ENCODE peak calls at places on chromosomes 5 and 9, in seven cellular contexts. U, Z, X, G, F, W and T are unnamed samples.

GRCh38 chr5:169331292-169331852 is 30.4 kb upstream of the SLIT3 start:
- DNase-seq in U (no peak), Z (no peak), X (no peak), G (no peak), F (no peak), W (no peak), T (no peak)

GRCh38 chr9:35863583-35863982 is 6.6 kb downstream of the OR13J1 start:
- DNase-seq in U (peak; percentile 4), Z (no peak), X (no peak), G (no peak), F (no peak), W (no peak), T (no peak)

GRCh38 chr9:83966209-83966582 is 13.8 kb downstream of the HNRNPK start:
- DNase-seq in U (no peak), Z (no peak), X (no peak), G (no peak), F (no peak), W (no peak), T (no peak)

GRCh38 chr5:172833691-172834569 is at the start of gene ERGIC1:
- DNase-seq in U (peak; percentile 94), Z (peak; percentile 81), X (peak; percentile 64), G (peak; percentile 84), F (peak; percentile 85), W (peak; percentile 76), T (peak; percentile 74)

GRCh38 chr9:87547665-87548064 is 50.0 kb downstream of the DAPK1 start:
- DNase-seq in U (no peak), Z (peak; percentile 64), X (no peak), G (no peak), F (no peak), W (peak; percentile 58), T (no peak)

GRCh38 chr5:68544656-68545565 is 329.4 kb downstream of the PIK3R1 start:
- DNase-seq in U (no peak), Z (peak; percentile 27), X (no peak), G (no peak), F (no peak), W (no peak), T (no peak)

GRCh38 chr9:98887918-98888510 is 55.7 kb upstream of the COL15A1 start:
- DNase-seq in U (no peak), Z (peak; percentile 30), X (no peak), G (no peak), F (no peak), W (peak; percentile 35), T (no peak)

GRCh38 chr5:62587737-62588136 is 9.1 kb downstream of the LRRC70 start:
- DNase-seq in U (no peak), Z (no peak), X (no peak), G (no peak), F (no peak), W (no peak), T (no peak)

GRCh38 chr5:91938441-91938840 is 555.3 kb upstream of the ARRDC3 start:
- DNase-seq in U (no peak), Z (peak; percentile 43), X (no peak), G (no peak), F (no peak), W (no peak), T (no peak)

GRCh38 chr9:73892371-73892770 is 604.8 kb upstream of the RORB start:
- DNase-seq in U (no peak), Z (no peak), X (no peak), G (no peak), F (no peak), W (no peak), T (no peak)

GRCh38 chr5:158820891-158821290 is 278.8 kb downstream of the EBF1 start:
- DNase-seq in U (no peak), Z (no peak), X (no peak), G (no peak), F (no peak), W (no peak), T (no peak)

GRCh38 chr9:92426501-92426900 is 2.2 kb upstream of the OMD start:
- DNase-seq in U (no peak), Z (peak; percentile 9), X (no peak), G (no peak), F (no peak), W (no peak), T (no peak)

GRCh38 chr9:29799227-29799626 is 2225.9 kb upstream of the C9orf72 start:
- DNase-seq in U (no peak), Z (no peak), X (no peak), G (no peak), F (no peak), W (peak; percentile 95), T (no peak)

GRCh38 chr9:36503172-36504153 is 69.2 kb upstream of the MELK start:
- DNase-seq in U (no peak), Z (no peak), X (no peak), G (no peak), F (no peak), W (no peak), T (no peak)

GRCh38 chr5:160833806-160834205 is 18.2 kb downstream of the ATP10B start:
- DNase-seq in U (no peak), Z (no peak), X (no peak), G (no peak), F (no peak), W (peak; percentile 59), T (no peak)

GRCh38 chr5:150960791-150961396 is 56.1 kb upstream of the ZNF300 start:
- DNase-seq in U (no peak), Z (peak; percentile 2), X (no peak), G (no peak), F (no peak), W (no peak), T (no peak)

DNA sequence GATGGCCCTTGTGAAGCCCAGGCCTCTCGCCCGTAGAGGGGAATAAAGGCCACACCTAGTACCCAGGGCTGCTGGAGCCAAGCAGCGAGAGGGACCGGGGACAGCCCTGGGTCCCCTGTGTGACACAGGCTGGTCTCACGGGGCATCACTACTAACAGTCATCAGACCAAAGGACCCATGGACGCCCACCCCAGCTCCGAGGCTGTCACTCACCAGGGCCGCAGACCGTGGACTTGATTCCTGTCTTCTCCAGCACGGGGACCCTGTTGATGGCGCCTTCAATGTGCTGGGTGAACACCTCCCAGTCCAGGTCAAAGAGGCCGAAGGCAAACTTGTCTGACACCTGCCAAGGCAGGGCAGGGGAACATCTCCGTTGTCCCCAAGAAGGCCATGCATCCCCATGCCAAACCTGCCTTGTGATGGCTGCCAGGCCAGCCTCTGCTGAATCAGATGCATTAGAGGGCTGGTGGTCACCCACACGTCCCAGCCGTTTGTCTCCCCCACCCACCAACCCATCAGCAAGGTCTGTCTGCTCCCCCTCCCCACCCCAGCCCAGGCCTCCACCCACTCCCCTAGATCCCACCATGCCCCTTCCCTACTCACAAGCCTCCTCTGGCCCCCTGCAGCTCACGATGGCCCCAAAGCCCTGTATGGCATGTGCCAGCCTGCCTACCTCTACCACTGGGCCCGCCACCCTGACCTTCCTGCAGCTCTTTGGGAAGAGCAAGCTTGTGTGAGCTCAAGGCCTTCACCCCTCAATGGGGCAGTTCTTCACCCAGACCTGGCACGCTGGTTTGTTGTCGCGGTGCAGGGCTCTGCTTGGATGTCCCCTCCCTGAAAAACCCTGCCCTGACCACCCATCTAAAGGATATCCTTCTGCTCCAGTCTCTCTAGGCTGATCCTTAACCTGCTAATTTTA is 20.8 kb downstream of the SARDH start:
- DNase-seq in U (no peak), Z (no peak), X (no peak), G (no peak), F (peak; percentile 20), W (no peak), T (no peak)
- TF ChIP-seq CTCF in U (no peak), Z (no peak), X (no peak), G (no peak), F (no peak), W (no peak), T (no peak)

GRCh38 chr5:2848634-2849033 is 97.2 kb upstream of the IRX2 start:
- DNase-seq in U (no peak), Z (no peak), X (no peak), G (no peak), F (no peak), W (peak; percentile 33), T (no peak)

GRCh38 chr5:2851895-2852294 is 100.4 kb upstream of the IRX2 start:
- DNase-seq in U (no peak), Z (no peak), X (no peak), G (no peak), F (no peak), W (no peak), T (no peak)

GRCh38 chr5:2856206-2856605 is 104.7 kb upstream of the IRX2 start:
- DNase-seq in U (no peak), Z (no peak), X (no peak), G (no peak), F (no peak), W (no peak), T (no peak)

GRCh38 chr5:2849429-2849828 is 98.0 kb upstream of the IRX2 start:
- DNase-seq in U (no peak), Z (no peak), X (no peak), G (no peak), F (no peak), W (no peak), T (no peak)

GRCh38 chr5:2852446-2852845 is 101.0 kb upstream of the IRX2 start:
- DNase-seq in U (no peak), Z (no peak), X (no peak), G (no peak), F (no peak), W (no peak), T (no peak)
- TF ChIP-seq CTCF in U (no peak), Z (no peak), X (no peak), G (no peak), F (no peak), W (no peak), T (no peak)

DNA sequence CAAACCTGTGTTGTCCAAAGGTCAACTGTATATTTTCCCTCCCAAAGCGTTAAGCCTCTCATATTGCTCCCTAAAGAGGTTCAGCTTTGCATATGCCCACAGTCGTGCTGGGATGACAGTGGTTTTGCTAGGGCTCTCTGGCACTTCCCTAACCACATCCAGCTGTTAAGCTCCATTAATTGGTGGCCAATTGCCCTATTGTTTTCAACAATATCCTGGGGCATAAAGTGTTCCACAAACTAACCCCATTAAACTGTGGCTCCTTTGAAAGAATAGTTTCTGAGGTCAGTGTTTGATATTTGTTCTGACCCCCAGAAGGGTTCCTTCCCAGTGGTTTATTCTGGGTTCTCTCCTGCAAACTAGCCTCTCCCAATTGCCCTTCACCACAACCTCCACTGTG is 194.5 kb downstream of the HSD17B3 start:
- DNase-seq in U (no peak), Z (no peak), X (no peak), G (no peak), F (no peak), W (no peak), T (no peak)
- TF ChIP-seq CTCF in U (no peak), Z (no peak), X (no peak), G (no peak), F (no peak), W (no peak), T (no peak)

GRCh38 chr5:180545248-180545647 is 46.1 kb downstream of the SCGB3A1 start:
- DNase-seq in U (no peak), Z (no peak), X (no peak), G (no peak), F (no peak), W (no peak), T (no peak)

GRCh38 chr5:180540050-180540694 is 46.0 kb downstream of the CNOT6 start:
- DNase-seq in U (peak; percentile 43), Z (no peak), X (no peak), G (no peak), F (no peak), W (no peak), T (no peak)

DNA sequence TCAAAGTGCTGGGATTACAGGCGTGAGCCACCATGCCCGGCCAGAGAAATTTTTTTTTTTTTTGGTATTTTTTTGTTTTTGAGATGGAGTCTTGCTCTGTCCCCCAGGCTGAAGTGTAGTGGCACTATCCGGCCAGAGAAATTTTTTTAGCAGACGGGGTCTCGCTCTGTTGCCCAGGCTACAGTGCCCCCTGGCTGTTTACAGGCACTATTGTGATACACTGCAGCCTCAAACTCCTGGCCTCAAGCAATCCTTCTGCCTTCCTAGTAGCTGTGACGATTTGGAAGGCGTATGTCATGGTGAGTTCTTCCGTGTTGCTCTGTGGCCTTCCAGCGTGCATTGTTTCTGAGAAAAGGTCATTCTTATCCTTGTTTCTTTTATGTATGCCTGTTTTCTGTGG is 47.5 kb downstream of the CNOT6 start:
- DNase-seq in U (no peak), Z (no peak), X (no peak), G (no peak), F (no peak), W (no peak), T (no peak)
- TF ChIP-seq CTCF in U (no peak), Z (no peak), X (no peak), G (no peak), F (no peak), W (no peak), T (peak; percentile 19)